ENCODE peak calls at places on chromosomes 2 and 18, in five cellular contexts. F is left cardiac atrium; T is activated T-cell treated with anti-CD3 and anti-CD28 coated beads, Interleukin-2, amount 50 U/mL, for 1 hour; O is fibroblast of villous mesenchyme; Y is stimulated activated CD8-positive, alpha-beta memory T cell treated with anti-CD3 and anti-CD28 coated beads, Interleukin-4, amount 100 ng/mL, for 24 hours. I is an unnamed sample.

GRCh38 chr18:22504251-22504650 is 86.5 kb upstream of the CTAGE1 start:
- DNase-seq in F (no peak), O (no peak), T (no peak), Y (no peak), I (no peak)

GRCh38 chr2:241074901-241075540 is 27.1 kb downstream of the MTERF4 start:
- DNase-seq in T (no peak), O (no peak), F (no peak), Y (no peak), I (no peak)

GRCh38 chr18:22858121-22858520 is 75.0 kb upstream of the RBBP8 start:
- DNase-seq in Y (no peak), F (no peak), T (no peak), O (no peak), I (no peak)

GRCh38 chr2:170836027-170836426 is 19.3 kb downstream of the GAD1 start:
- DNase-seq in Y (no peak), T (no peak), F (no peak), O (no peak), I (no peak)

GRCh38 chr2:98028931-98029717 is 33.4 kb upstream of the TMEM131 start:
- DNase-seq in O (no peak), F (no peak), Y (no peak), T (no peak), I (no peak)

GRCh38 chr2:95526360-95527341 is 42.1 kb upstream of the TRIM43B start:
- DNase-seq in F (peak; percentile 73), Y (peak; percentile 42), O (peak; percentile 71), T (peak; percentile 51), I (peak; percentile 67)

GRCh38 chr2:42207826-42208225 is 38.7 kb downstream of the EML4 start:
- DNase-seq in O (no peak), F (no peak), T (no peak), Y (no peak), I (no peak)

GRCh38 chr2:40213071-40213470 is 238.8 kb downstream of the SLC8A1 start:
- DNase-seq in Y (no peak), T (no peak), O (peak; percentile 22), F (no peak), I (no peak)

GRCh38 chr2:25492726-25493125 is 151.0 kb upstream of the DNMT3A start:
- DNase-seq in Y (no peak), F (no peak), O (no peak), T (no peak), I (no peak)

GRCh38 chr2:100799701-100800100 is 20.2 kb upstream of the NPAS2 start:
- DNase-seq in F (no peak), Y (no peak), T (no peak), O (no peak), I (no peak)

GRCh38 chr2:25230626-25231311 is 62.4 kb upstream of the POMC start:
- DNase-seq in O (no peak), Y (no peak), T (no peak), F (no peak), I (no peak)

GRCh38 chr2:156125018-156125417 is 207.5 kb downstream of the NR4A2 start:
- DNase-seq in F (no peak), T (no peak), Y (no peak), O (no peak), I (no peak)

GRCh38 chr18:49016648-49017539 is 66.1 kb upstream of the SMAD7 start:
- DNase-seq in T (no peak), F (peak; percentile 48), Y (no peak), O (peak; percentile 77), I (no peak)

GRCh38 chr2:18918280-18918679 is 328.9 kb upstream of the NT5C1B start:
- DNase-seq in Y (no peak), F (no peak), T (no peak), O (no peak), I (no peak)

GRCh38 chr18:31591628-31592027 is at the start of gene TTR:
- DNase-seq in Y (no peak), O (no peak), F (no peak), T (no peak), I (no peak)

GRCh38 chr2:197128126-197128525 is 182.5 kb downstream of the ANKRD44 start:
- DNase-seq in Y (no peak), T (no peak), O (no peak), F (no peak), I (no peak)

GRCh38 chr2:29518010-29518409 is 402.8 kb downstream of the CLIP4 start:
- DNase-seq in F (no peak), T (no peak), O (no peak), Y (no peak), I (no peak)

GRCh38 chr18:71336811-71337210 is 1048.0 kb downstream of the SOCS6 start:
- DNase-seq in F (no peak), T (no peak), O (no peak), Y (no peak), I (no peak)

GRCh38 chr2:108623616-108624015 is 89.3 kb downstream of the LIMS1 start:
- DNase-seq in O (no peak), F (no peak), Y (no peak), T (no peak), I (no peak)

GRCh38 chr2:25168256-25169072 is at the start of gene POMC:
- DNase-seq in F (peak; percentile 35), T (peak; percentile 57), Y (no peak), O (peak; percentile 13), I (no peak)

GRCh38 chr2:26482211-26483026 is 4.5 kb upstream of the OTOF start:
- DNase-seq in F (no peak), O (no peak), Y (no peak), T (no peak), I (no peak)

GRCh38 chr2:12202301-12202700 is 455.9 kb downstream of the LPIN1 start:
- DNase-seq in F (no peak), T (no peak), O (peak; percentile 74), Y (no peak), I (no peak)

GRCh38 chr2:156436477-156437085 is 402 bp downstream of the GPD2 start:
- DNase-seq in T (peak; percentile 31), Y (no peak), F (no peak), O (peak; percentile 45), I (no peak)

GRCh38 chr2:121648611-121649401 is 456 bp downstream of the CLASP1 start:
- DNase-seq in Y (peak; percentile 28), T (peak; percentile 66), F (peak; percentile 53), O (peak; percentile 65), I (peak; percentile 70)

GRCh38 chr18:54852780-54853675 is 24.8 kb downstream of the RAB27B start:
- DNase-seq in T (no peak), F (no peak), Y (no peak), O (peak; percentile 51), I (no peak)

GRCh38 chr18:57947117-57947516 is 96.9 kb upstream of the NEDD4L start:
- DNase-seq in T (no peak), Y (no peak), F (no peak), O (no peak), I (no peak)

GRCh38 chr18:31513189-31513907 is 15.4 kb downstream of the DSG2 start:
- DNase-seq in F (no peak), O (peak; percentile 77), T (no peak), Y (no peak), I (no peak)